ENCODE peak calls at places on chromosomes 5 and 9, in six cellular contexts. One of them, this sample, is unnamed.

GRCh38 chr5:180441577-180441976 is 52.6 kb upstream of the CNOT6 start:
- DNase-seq in SK-N-SH: no peak
- DNase-seq in caudate nucleus: no peak
- DNase-seq in left kidney: peak
- DNase-seq in stimulated activated naive B cell treated with anti-CD40 and anti-IgM and Interleukin-4, amounts not matched to agents 10 μg/mL and 1 μg/mL and 100 μg/mL, for 72 hours: no peak
- DNase-seq in HuH-7.5: no peak
- DNase-seq in this sample: no peak

GRCh38 chr9:81671880-81672280 is 17.5 kb downstream of the TLE1 start:
- DNase-seq in caudate nucleus: no peak
- DNase-seq in stimulated activated naive B cell treated with anti-CD40 and anti-IgM and Interleukin-4, amounts not matched to agents 10 μg/mL and 1 μg/mL and 100 μg/mL, for 72 hours: no peak
- DNase-seq in HuH-7.5: no peak
- DNase-seq in SK-N-SH: no peak
- DNase-seq in left kidney: no peak
- DNase-seq in this sample: no peak

GRCh38 chr5:159049844-159050318 is 49.8 kb downstream of the EBF1 start:
- DNase-seq in stimulated activated naive B cell treated with anti-CD40 and anti-IgM and Interleukin-4, amounts not matched to agents 10 μg/mL and 1 μg/mL and 100 μg/mL, for 72 hours: no peak
- DNase-seq in left kidney: peak
- DNase-seq in SK-N-SH: peak
- DNase-seq in HuH-7.5: no peak
- DNase-seq in caudate nucleus: no peak
- DNase-seq in this sample: no peak

GRCh38 chr5:122300374-122300773 is 11.7 kb upstream of the SNCAIP start:
- DNase-seq in HuH-7.5: no peak
- DNase-seq in stimulated activated naive B cell treated with anti-CD40 and anti-IgM and Interleukin-4, amounts not matched to agents 10 μg/mL and 1 μg/mL and 100 μg/mL, for 72 hours: no peak
- DNase-seq in left kidney: no peak
- DNase-seq in SK-N-SH: no peak
- DNase-seq in caudate nucleus: no peak
- DNase-seq in this sample: no peak

GRCh38 chr5:146548781-146549449 is 32.9 kb upstream of the GPR151 start:
- DNase-seq in SK-N-SH: no peak
- DNase-seq in stimulated activated naive B cell treated with anti-CD40 and anti-IgM and Interleukin-4, amounts not matched to agents 10 μg/mL and 1 μg/mL and 100 μg/mL, for 72 hours: no peak
- DNase-seq in left kidney: no peak
- DNase-seq in caudate nucleus: no peak
- DNase-seq in HuH-7.5: no peak
- DNase-seq in this sample: no peak

GRCh38 chr5:138543730-138544104 is 681 bp upstream of the ETF1 start:
- DNase-seq in HuH-7.5: no peak
- DNase-seq in stimulated activated naive B cell treated with anti-CD40 and anti-IgM and Interleukin-4, amounts not matched to agents 10 μg/mL and 1 μg/mL and 100 μg/mL, for 72 hours: no peak
- DNase-seq in caudate nucleus: no peak
- DNase-seq in SK-N-SH: peak
- DNase-seq in left kidney: no peak
- DNase-seq in this sample: no peak

GRCh38 chr9:114383866-114384231 is 3.9 kb downstream of the AKNA start:
- DNase-seq in caudate nucleus: no peak
- DNase-seq in stimulated activated naive B cell treated with anti-CD40 and anti-IgM and Interleukin-4, amounts not matched to agents 10 μg/mL and 1 μg/mL and 100 μg/mL, for 72 hours: no peak
- DNase-seq in left kidney: no peak
- DNase-seq in HuH-7.5: no peak
- DNase-seq in SK-N-SH: no peak
- DNase-seq in this sample: no peak

GRCh38 chr5:166595274-166595951 is 1696.0 kb upstream of the WWC1 start:
- DNase-seq in caudate nucleus: no peak
- DNase-seq in SK-N-SH: no peak
- DNase-seq in stimulated activated naive B cell treated with anti-CD40 and anti-IgM and Interleukin-4, amounts not matched to agents 10 μg/mL and 1 μg/mL and 100 μg/mL, for 72 hours: no peak
- DNase-seq in HuH-7.5: no peak
- DNase-seq in left kidney: peak
- DNase-seq in this sample: no peak

GRCh38 chr9:123562844-123563346 is 206.9 kb downstream of the CRB2 start:
- DNase-seq in SK-N-SH: no peak
- DNase-seq in caudate nucleus: no peak
- DNase-seq in left kidney: no peak
- DNase-seq in HuH-7.5: no peak
- DNase-seq in stimulated activated naive B cell treated with anti-CD40 and anti-IgM and Interleukin-4, amounts not matched to agents 10 μg/mL and 1 μg/mL and 100 μg/mL, for 72 hours: no peak
- DNase-seq in this sample: no peak

GRCh38 chr9:77819672-77820071 is 171.6 kb upstream of the GNA14 start:
- DNase-seq in left kidney: no peak
- DNase-seq in stimulated activated naive B cell treated with anti-CD40 and anti-IgM and Interleukin-4, amounts not matched to agents 10 μg/mL and 1 μg/mL and 100 μg/mL, for 72 hours: no peak
- DNase-seq in HuH-7.5: no peak
- DNase-seq in SK-N-SH: no peak
- DNase-seq in caudate nucleus: no peak
- DNase-seq in this sample: no peak

GRCh38 chr9:17721954-17722353 is 143.1 kb downstream of the SH3GL2 start:
- DNase-seq in SK-N-SH: no peak
- DNase-seq in left kidney: no peak
- DNase-seq in caudate nucleus: no peak
- DNase-seq in HuH-7.5: no peak
- DNase-seq in stimulated activated naive B cell treated with anti-CD40 and anti-IgM and Interleukin-4, amounts not matched to agents 10 μg/mL and 1 μg/mL and 100 μg/mL, for 72 hours: no peak
- DNase-seq in this sample: no peak

GRCh38 chr5:88732181-88732633 is 150.8 kb downstream of the MEF2C start:
- DNase-seq in caudate nucleus: no peak
- DNase-seq in HuH-7.5: no peak
- DNase-seq in stimulated activated naive B cell treated with anti-CD40 and anti-IgM and Interleukin-4, amounts not matched to agents 10 μg/mL and 1 μg/mL and 100 μg/mL, for 72 hours: peak
- DNase-seq in SK-N-SH: no peak
- DNase-seq in left kidney: no peak
- DNase-seq in this sample: no peak

GRCh38 chr5:80871541-80871961 is 88.6 kb upstream of the RASGRF2 start:
- DNase-seq in SK-N-SH: no peak
- DNase-seq in caudate nucleus: no peak
- DNase-seq in stimulated activated naive B cell treated with anti-CD40 and anti-IgM and Interleukin-4, amounts not matched to agents 10 μg/mL and 1 μg/mL and 100 μg/mL, for 72 hours: no peak
- DNase-seq in HuH-7.5: no peak
- DNase-seq in left kidney: no peak
- DNase-seq in this sample: no peak

GRCh38 chr9:79988126-79988525 is 416.4 kb downstream of the TLE4 start:
- DNase-seq in left kidney: no peak
- DNase-seq in stimulated activated naive B cell treated with anti-CD40 and anti-IgM and Interleukin-4, amounts not matched to agents 10 μg/mL and 1 μg/mL and 100 μg/mL, for 72 hours: no peak
- DNase-seq in caudate nucleus: no peak
- DNase-seq in HuH-7.5: no peak
- DNase-seq in SK-N-SH: no peak
- DNase-seq in this sample: no peak

GRCh38 chr5:16600397-16600796 is 16.4 kb downstream of the RETREG1 start:
- DNase-seq in stimulated activated naive B cell treated with anti-CD40 and anti-IgM and Interleukin-4, amounts not matched to agents 10 μg/mL and 1 μg/mL and 100 μg/mL, for 72 hours: no peak
- DNase-seq in SK-N-SH: peak
- DNase-seq in left kidney: peak
- DNase-seq in HuH-7.5: no peak
- DNase-seq in caudate nucleus: peak
- DNase-seq in this sample: no peak

GRCh38 chr9:92947268-92948031 is at the start of gene FGD3:
- DNase-seq in HuH-7.5: peak
- DNase-seq in caudate nucleus: no peak
- DNase-seq in left kidney: peak
- DNase-seq in SK-N-SH: peak
- DNase-seq in stimulated activated naive B cell treated with anti-CD40 and anti-IgM and Interleukin-4, amounts not matched to agents 10 μg/mL and 1 μg/mL and 100 μg/mL, for 72 hours: no peak
- DNase-seq in this sample: no peak

GRCh38 chr5:73792687-73793320 is 166.8 kb downstream of the ARHGEF28 start:
- DNase-seq in left kidney: peak
- DNase-seq in stimulated activated naive B cell treated with anti-CD40 and anti-IgM and Interleukin-4, amounts not matched to agents 10 μg/mL and 1 μg/mL and 100 μg/mL, for 72 hours: peak
- DNase-seq in SK-N-SH: peak
- DNase-seq in caudate nucleus: peak
- DNase-seq in HuH-7.5: no peak
- DNase-seq in this sample: peak

GRCh38 chr9:108869092-108869725 is 7.1 kb downstream of the ACTL7A start:
- DNase-seq in left kidney: peak
- DNase-seq in stimulated activated naive B cell treated with anti-CD40 and anti-IgM and Interleukin-4, amounts not matched to agents 10 μg/mL and 1 μg/mL and 100 μg/mL, for 72 hours: no peak
- DNase-seq in caudate nucleus: no peak
- DNase-seq in HuH-7.5: peak
- DNase-seq in SK-N-SH: no peak
- DNase-seq in this sample: no peak

GRCh38 chr5:72191404-72191803 is 84.1 kb downstream of the MAP1B start:
- DNase-seq in SK-N-SH: no peak
- DNase-seq in stimulated activated naive B cell treated with anti-CD40 and anti-IgM and Interleukin-4, amounts not matched to agents 10 μg/mL and 1 μg/mL and 100 μg/mL, for 72 hours: no peak
- DNase-seq in caudate nucleus: no peak
- DNase-seq in left kidney: no peak
- DNase-seq in HuH-7.5: no peak
- DNase-seq in this sample: no peak

GRCh38 chr5:163357636-163358035 is 79.8 kb upstream of the CCNG1 start:
- DNase-seq in left kidney: no peak
- DNase-seq in HuH-7.5: no peak
- DNase-seq in stimulated activated naive B cell treated with anti-CD40 and anti-IgM and Interleukin-4, amounts not matched to agents 10 μg/mL and 1 μg/mL and 100 μg/mL, for 72 hours: no peak
- DNase-seq in SK-N-SH: no peak
- DNase-seq in caudate nucleus: no peak
- DNase-seq in this sample: no peak

GRCh38 chr5:124262443-124262842 is 484.0 kb downstream of the ZNF608 start:
- DNase-seq in caudate nucleus: no peak
- DNase-seq in SK-N-SH: no peak
- DNase-seq in stimulated activated naive B cell treated with anti-CD40 and anti-IgM and Interleukin-4, amounts not matched to agents 10 μg/mL and 1 μg/mL and 100 μg/mL, for 72 hours: no peak
- DNase-seq in HuH-7.5: no peak
- DNase-seq in left kidney: no peak
- DNase-seq in this sample: no peak

GRCh38 chr5:139814191-139814601 is 18.6 kb downstream of the PSD2 start:
- DNase-seq in HuH-7.5: no peak
- DNase-seq in stimulated activated naive B cell treated with anti-CD40 and anti-IgM and Interleukin-4, amounts not matched to agents 10 μg/mL and 1 μg/mL and 100 μg/mL, for 72 hours: no peak
- DNase-seq in left kidney: no peak
- DNase-seq in caudate nucleus: no peak
- DNase-seq in SK-N-SH: no peak
- DNase-seq in this sample: no peak

GRCh38 chr5:172763120-172763464 is 7.9 kb downstream of the DUSP1 start:
- DNase-seq in SK-N-SH: no peak
- DNase-seq in caudate nucleus: no peak
- DNase-seq in stimulated activated naive B cell treated with anti-CD40 and anti-IgM and Interleukin-4, amounts not matched to agents 10 μg/mL and 1 μg/mL and 100 μg/mL, for 72 hours: no peak
- DNase-seq in left kidney: no peak
- DNase-seq in HuH-7.5: no peak
- DNase-seq in this sample: no peak

GRCh38 chr9:89744730-89745129 is 139.9 kb downstream of the GADD45G start:
- DNase-seq in HuH-7.5: no peak
- DNase-seq in SK-N-SH: no peak
- DNase-seq in caudate nucleus: no peak
- DNase-seq in stimulated activated naive B cell treated with anti-CD40 and anti-IgM and Interleukin-4, amounts not matched to agents 10 μg/mL and 1 μg/mL and 100 μg/mL, for 72 hours: no peak
- DNase-seq in left kidney: no peak
- DNase-seq in this sample: no peak

GRCh38 chr9:120909904-120910303 is 16.7 kb downstream of the TRAF1 start:
- DNase-seq in HuH-7.5: no peak
- DNase-seq in left kidney: no peak
- DNase-seq in stimulated activated naive B cell treated with anti-CD40 and anti-IgM and Interleukin-4, amounts not matched to agents 10 μg/mL and 1 μg/mL and 100 μg/mL, for 72 hours: no peak
- DNase-seq in caudate nucleus: no peak
- DNase-seq in SK-N-SH: no peak
- DNase-seq in this sample: no peak

GRCh38 chr9:105157178-105157583 is 87.3 kb upstream of the SLC44A1 start:
- DNase-seq in stimulated activated naive B cell treated with anti-CD40 and anti-IgM and Interleukin-4, amounts not matched to agents 10 μg/mL and 1 μg/mL and 100 μg/mL, for 72 hours: no peak
- DNase-seq in SK-N-SH: peak
- DNase-seq in HuH-7.5: peak
- DNase-seq in caudate nucleus: peak
- DNase-seq in left kidney: peak
- DNase-seq in this sample: peak

GRCh38 chr5:123855630-123856029 is 343.7 kb downstream of the CSNK1G3 start:
- DNase-seq in SK-N-SH: no peak
- DNase-seq in HuH-7.5: no peak
- DNase-seq in left kidney: peak
- DNase-seq in caudate nucleus: no peak
- DNase-seq in stimulated activated naive B cell treated with anti-CD40 and anti-IgM and Interleukin-4, amounts not matched to agents 10 μg/mL and 1 μg/mL and 100 μg/mL, for 72 hours: no peak
- DNase-seq in this sample: no peak

GRCh38 chr5:95821110-95822021 is 1.2 kb downstream of the GLRX start:
- DNase-seq in stimulated activated naive B cell treated with anti-CD40 and anti-IgM and Interleukin-4, amounts not matched to agents 10 μg/mL and 1 μg/mL and 100 μg/mL, for 72 hours: no peak
- DNase-seq in caudate nucleus: no peak
- DNase-seq in SK-N-SH: peak
- DNase-seq in left kidney: peak
- DNase-seq in HuH-7.5: no peak
- DNase-seq in this sample: no peak